ENCODE peak calls at places on chromosomes 3 and 15, in six cellular contexts. O is IMR-90; R is right lobe of liver; F is right atrium auricular region; T is Panc1; E is CD8-positive, alpha-beta memory T cell. H is an unnamed sample. For H3K4me1, the result is how much of the 10 kb centered on the place peaks cover.

GRCh38 chr15:30794388-30794787 is 109.3 kb upstream of the FAN1 start:
- DNase-seq in O (no peak), R (no peak), F (no peak), T (no peak), E (no peak), H (no peak)

GRCh38 chr3:146163584-146163983 is 2.6 kb upstream of the PLOD2 start:
- DNase-seq in O (peak), R (no peak), F (no peak), T (peak), E (no peak), H (no peak)

GRCh38 chr3:62374375-62374876 is 1.1 kb upstream of the FEZF2 start:
- DNase-seq in O (peak), R (no peak), F (no peak), T (no peak), E (no peak), H (no peak)

GRCh38 chr15:66854012-66854965 is 152.3 kb downstream of the SMAD6 start:
- DNase-seq in O (no peak), R (peak), F (peak), T (no peak), E (no peak), H (no peak)

GRCh38 chr3:16474304-16474703 is 39.2 kb downstream of the RFTN1 start:
- DNase-seq in O (peak), R (no peak), F (no peak), T (no peak), E (no peak), H (no peak)

GRCh38 chr15:94480289-94480834 is 249.0 kb downstream of the MCTP2 start:
- DNase-seq in O (no peak), R (no peak), F (no peak), T (no peak), E (no peak), H (no peak)

GRCh38 chr3:94314218-94314883 is 251.5 kb downstream of the NSUN3 start:
- DNase-seq in O (no peak), R (no peak), F (no peak), T (no peak), E (no peak), H (no peak)

GRCh38 chr3:8301977-8302589 is 199.5 kb upstream of the LMCD1 start:
- DNase-seq in O (peak), R (no peak), F (no peak), T (peak), E (peak), H (no peak)

GRCh38 chr3:171959532-171960044 is 79.8 kb upstream of the FNDC3B start:
- DNase-seq in O (no peak), R (peak), F (no peak), T (no peak), E (no peak), H (no peak)

GRCh38 chr3:12773030-12773723 is 14.1 kb upstream of the TMEM40 start:
- DNase-seq in O (no peak), R (no peak), F (no peak), T (no peak), E (no peak), H (no peak)

GRCh38 chr3:147415337-147415736 is 6.2 kb downstream of the ZIC1 start:
- DNase-seq in O (no peak), R (no peak), F (no peak), T (no peak), E (no peak), H (no peak)

GRCh38 chr3:122012821-122013220 is 9.2 kb downstream of the ILDR1 start:
- DNase-seq in O (no peak), R (no peak), F (no peak), T (no peak), E (no peak), H (no peak)

GRCh38 chr15:43911235-43911661 is 84.4 kb downstream of the WDR76 start:
- DNase-seq in O (peak), R (no peak), F (no peak), T (peak), E (no peak), H (no peak)

GRCh38 chr3:71101014-71101413 is 482.5 kb downstream of the FOXP1 start:
- DNase-seq in O (peak), R (no peak), F (no peak), T (no peak), E (no peak), H (no peak)

GRCh38 chr3:8822141-8822540 is 52.7 kb upstream of the OXTR start:
- DNase-seq in O (peak), R (no peak), F (no peak), T (no peak), E (no peak), H (no peak)

GRCh38 chr3:121980450-121980796 is 41.6 kb downstream of the ILDR1 start:
- DNase-seq in O (no peak), R (no peak), F (no peak), T (no peak), E (no peak), H (no peak)

DNA sequence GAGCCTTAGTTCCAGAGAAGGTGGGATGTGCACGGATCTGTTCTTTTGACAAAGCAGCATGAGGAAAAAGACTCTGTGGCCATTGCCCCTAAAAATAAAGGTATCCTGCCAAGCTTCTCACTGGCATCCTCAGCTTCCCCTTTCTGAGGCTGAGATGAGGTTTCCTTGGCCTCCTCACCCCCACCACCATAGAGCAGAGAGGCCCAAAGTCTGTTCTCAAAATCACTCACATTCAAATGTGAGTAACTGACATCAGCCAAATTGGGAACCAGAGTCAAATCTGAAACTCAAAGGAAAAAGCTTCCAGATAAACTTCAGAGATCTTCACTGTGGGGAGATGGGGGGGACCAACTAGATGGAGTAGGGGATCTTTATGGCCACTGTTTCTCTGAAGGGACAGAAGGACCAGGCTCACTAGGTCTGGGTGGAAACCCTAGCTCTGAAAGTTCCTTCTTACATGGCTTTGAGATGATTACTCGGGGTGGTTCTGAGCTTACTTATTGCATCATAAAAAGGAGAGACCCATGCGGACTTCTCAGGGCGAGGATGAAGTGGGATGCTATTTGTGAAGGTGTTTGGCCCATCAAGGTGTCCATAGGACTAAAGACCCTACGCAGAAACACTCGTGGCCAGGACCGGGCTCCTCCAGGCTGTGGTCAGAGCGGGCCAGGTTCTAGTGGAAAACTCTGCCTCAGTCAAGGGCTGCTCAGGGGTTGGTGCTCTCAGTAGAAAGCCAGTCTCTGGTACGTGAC is 61.5 kb upstream of the MEF2A start:
- DNase-seq in O (no peak), R (no peak), F (peak), T (no peak), E (no peak), H (no peak)
- H3K4me1 ChIP-seq in O (under half), R (under half), F (under half), T (under half), E (under half), H (under half)

GRCh38 chr15:101070502-101071273 is 151.5 kb downstream of the LRRK1 start:
- DNase-seq in O (peak), R (no peak), F (peak), T (no peak), E (no peak), H (no peak)
- H3K4me1 ChIP-seq in O (under half), R (under half), F (under half), T (under half), E (under half), H (under half)

GRCh38 chr3:141306922-141307321 is 61.4 kb upstream of the ZBTB38 start:
- DNase-seq in O (no peak), R (no peak), F (peak), T (no peak), E (peak), H (no peak)
- H3K4me1 ChIP-seq in O (under half), R (under half), F (under half), T (under half), E (half or more), H (under half)

DNA sequence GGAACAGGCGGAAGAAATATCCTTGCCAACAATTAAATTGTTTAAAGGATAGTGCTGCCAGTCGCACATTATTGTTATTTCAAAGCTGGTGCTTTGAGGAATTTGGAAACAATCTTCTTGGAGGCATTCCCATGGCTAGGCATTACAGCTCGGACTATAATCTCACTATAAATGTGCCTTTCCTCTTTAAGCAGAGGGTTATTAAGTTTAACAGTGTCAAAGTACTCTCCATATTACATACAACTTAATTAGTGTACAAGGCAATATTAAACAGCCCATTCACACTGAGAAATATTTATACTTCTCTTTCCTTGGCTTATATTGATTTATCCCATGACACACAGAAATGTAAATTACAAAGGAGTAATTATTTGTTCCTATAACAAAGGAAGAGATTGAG is 54.0 kb upstream of the FAM3D start:
- DNase-seq in O (no peak), R (no peak), F (no peak), T (no peak), E (no peak), H (no peak)
- H3K4me1 ChIP-seq in O (under half), R (under half), F (under half), T (under half), E (under half), H (under half)

DNA sequence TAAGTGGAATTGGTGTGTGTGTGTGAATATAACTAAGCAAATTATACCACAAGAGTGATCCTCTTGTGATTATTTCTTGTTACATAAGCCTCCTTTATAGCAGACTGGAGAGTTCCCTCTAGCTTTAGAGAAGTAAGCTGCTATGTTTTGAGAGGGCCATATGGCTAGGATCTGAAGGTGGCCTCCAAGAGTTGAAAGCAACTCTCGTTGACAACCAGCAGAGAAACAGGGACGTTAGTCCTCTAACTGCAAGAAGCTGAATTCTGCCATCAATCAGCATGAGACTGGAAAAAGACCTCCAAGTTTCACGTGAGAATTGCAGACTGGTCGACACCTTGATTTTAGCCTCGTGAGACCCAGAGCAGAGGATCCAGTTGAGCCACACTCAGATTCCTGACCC is 278.5 kb upstream of the ZNF717 start:
- DNase-seq in O (no peak), R (no peak), F (no peak), T (no peak), E (no peak), H (no peak)
- H3K4me1 ChIP-seq in O (under half), R (under half), F (under half), T (under half), E (under half), H (under half)

GRCh38 chr3:129428020-129428381 is 435 bp downstream of the EFCAB12 start:
- DNase-seq in O (no peak), R (no peak), F (no peak), T (no peak), E (no peak), H (no peak)

GRCh38 chr3:129425619-129426018 is 2.8 kb downstream of the EFCAB12 start:
- DNase-seq in O (no peak), R (no peak), F (no peak), T (no peak), E (no peak), H (no peak)

GRCh38 chr3:129422897-129423296 is 5.5 kb downstream of the EFCAB12 start:
- DNase-seq in O (no peak), R (no peak), F (no peak), T (no peak), E (no peak), H (no peak)

GRCh38 chr3:129424185-129424841 is 4.1 kb downstream of the EFCAB12 start:
- DNase-seq in O (peak), R (no peak), F (no peak), T (no peak), E (no peak), H (no peak)

DNA sequence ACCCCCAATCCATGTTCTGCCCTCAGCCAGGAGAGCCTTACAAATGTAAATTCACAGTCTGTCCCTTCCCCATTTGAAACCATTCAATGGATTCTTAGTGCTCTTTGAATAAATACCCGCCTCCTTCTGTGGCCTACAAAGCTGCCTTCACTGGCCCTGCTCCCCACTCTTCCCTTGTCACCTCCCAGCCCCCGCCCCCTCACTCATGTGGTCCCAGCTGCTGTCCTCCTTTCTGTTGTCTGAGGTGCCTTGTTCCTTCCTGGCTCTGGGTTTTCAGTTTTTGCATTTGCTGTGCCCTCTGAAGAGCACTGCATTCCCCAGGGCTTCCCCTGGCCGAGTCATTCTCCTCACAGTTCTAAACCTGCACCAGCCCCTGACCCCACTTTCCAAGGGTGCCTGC is 3.2 kb downstream of the EFCAB12 start:
- DNase-seq in O (no peak), R (no peak), F (no peak), T (no peak), E (no peak), H (peak)
- H3K4me1 ChIP-seq in O (under half), R (under half), F (under half), T (under half), E (under half), H (under half)

GRCh38 chr3:159881828-159882309 is 106.8 kb upstream of the IL12A start:
- DNase-seq in O (no peak), R (no peak), F (no peak), T (no peak), E (no peak), H (no peak)
- H3K4me1 ChIP-seq in O (under half), R (under half), F (half or more), T (under half), E (under half), H (under half)

GRCh38 chr3:127001486-127002194 is 18.7 kb downstream of the PLXNA1 start:
- DNase-seq in O (no peak), R (no peak), F (no peak), T (no peak), E (no peak), H (no peak)
- H3K4me1 ChIP-seq in O (under half), R (under half), F (half or more), T (under half), E (under half), H (under half)

GRCh38 chr15:100039994-100040393 is 301.8 kb downstream of the ADAMTS17 start:
- DNase-seq in O (no peak), R (no peak), F (no peak), T (no peak), E (no peak), H (no peak)
- H3K4me1 ChIP-seq in O (under half), R (under half), F (under half), T (under half), E (under half), H (under half)